ENCODE peak calls at places on chromosome 1, in seven cellular contexts. U, G, Z, L, D, P and T are unnamed samples.

GRCh38 chr1:41547336-41547735 is 62.9 kb upstream of the EDN2 start:
- DNase-seq in L (no peak), U (no peak), P (no peak), Z (no peak), D (no peak), G (no peak), T (no peak)

GRCh38 chr1:84853743-84854721 is 39.0 kb downstream of the LPAR3 start:
- DNase-seq in U (no peak), G (peak; percentile 31), P (no peak), Z (peak; percentile 91), D (no peak), L (no peak), T (no peak)

GRCh38 chr1:209808059-209808494 is 2.1 kb upstream of the IRF6 start:
- DNase-seq in P (peak; percentile 84), Z (peak; percentile 97), D (peak; percentile 40), L (peak; percentile 82), U (peak; percentile 71), G (peak; percentile 21), T (peak; percentile 93)

GRCh38 chr1:21864730-21865129 is 52.7 kb downstream of the LDLRAD2 start:
- DNase-seq in D (no peak), Z (no peak), P (no peak), L (no peak), G (no peak), U (no peak), T (no peak)

GRCh38 chr1:69404486-69404885 is 163.2 kb upstream of the LRRC7 start:
- DNase-seq in Z (no peak), U (no peak), P (no peak), D (no peak), G (no peak), L (no peak), T (no peak)

GRCh38 chr1:115558275-115558674 is 83.5 kb upstream of the VANGL1 start:
- DNase-seq in Z (no peak), G (no peak), L (no peak), U (no peak), D (no peak), P (no peak), T (no peak)

GRCh38 chr1:39490596-39491145 is 765 bp upstream of the BMP8A start:
- DNase-seq in D (no peak), L (no peak), Z (no peak), U (no peak), P (no peak), G (no peak), T (no peak)

GRCh38 chr1:87508247-87508646 is 179.6 kb downstream of the LMO4 start:
- DNase-seq in L (no peak), D (no peak), U (no peak), G (no peak), P (no peak), Z (peak; percentile 47), T (no peak)

GRCh38 chr1:116569776-116570357 is 959 bp downstream of the CD58 start:
- DNase-seq in G (no peak), D (no peak), L (no peak), Z (peak; percentile 17), P (no peak), U (peak; percentile 54), T (no peak)

GRCh38 chr1:235503333-235504121 is 725 bp downstream of the B3GALNT2 start:
- DNase-seq in Z (peak; percentile 46), D (no peak), L (peak; percentile 55), U (peak; percentile 66), P (peak; percentile 77), G (peak; percentile 30), T (peak; percentile 61)

GRCh38 chr1:21229246-21230000 is 52.7 kb upstream of the EIF4G3 start:
- DNase-seq in G (no peak), Z (peak; percentile 78), L (no peak), U (no peak), D (no peak), P (no peak), T (no peak)

GRCh38 chr1:234608720-234609527 is 1.1 kb downstream of the IRF2BP2 start:
- DNase-seq in Z (peak; percentile 42), U (peak; percentile 50), G (peak; percentile 41), L (no peak), D (no peak), P (peak; percentile 55), T (peak; percentile 61)

GRCh38 chr1:171985639-171986038 is 144.3 kb downstream of the DNM3 start:
- DNase-seq in G (peak; percentile 26), Z (no peak), D (no peak), L (peak; percentile 17), P (peak; percentile 38), U (no peak), T (peak; percentile 18)
- TF ChIP-seq CTCF in G (peak; percentile 39), Z (peak; percentile 22), D (peak; percentile 34), L (peak; percentile 49), P (no peak), U (no peak), T (peak; percentile 57)

GRCh38 chr1:36398370-36398977 is 766 bp upstream of the LSM10 start:
- DNase-seq in D (no peak), L (no peak), U (no peak), G (no peak), Z (no peak), P (no peak), T (no peak)
- H3K4me3 ChIP-seq in D (no peak overlapping the region), L (no peak overlapping the region), U (peak overlapping the region; percentile 99), G (peak overlapping the region; percentile 85), Z (no peak overlapping the region), P (no peak overlapping the region), T (no peak overlapping the region)

GRCh38 chr1:153833171-153833570 is 58.0 kb downstream of the SLC27A3 start:
- DNase-seq in P (no peak), L (no peak), D (no peak), U (no peak), G (no peak), Z (no peak), T (no peak)

GRCh38 chr1:153832293-153832692 is 57.1 kb downstream of the SLC27A3 start:
- DNase-seq in P (no peak), G (no peak), Z (no peak), U (no peak), L (no peak), D (no peak), T (no peak)

GRCh38 chr1:153827168-153827964 is 52.2 kb downstream of the SLC27A3 start:
- DNase-seq in P (no peak), Z (no peak), U (no peak), G (no peak), L (no peak), D (no peak), T (no peak)
- TF ChIP-seq CTCF in P (no peak), Z (peak; percentile 9), U (no peak), G (peak; percentile 44), L (peak; percentile 35), D (peak; percentile 23), T (peak; percentile 36)

GRCh38 chr1:222455188-222455879 is 92.6 kb downstream of the HHIPL2 start:
- DNase-seq in U (peak; percentile 84), P (peak; percentile 86), G (peak; percentile 87), L (peak; percentile 68), Z (peak; percentile 89), D (peak; percentile 76), T (peak; percentile 83)
- H3K4me3 ChIP-seq in U (peak overlapping the region; percentile 27), P (no peak overlapping the region), G (peak overlapping the region; percentile 8), L (peak overlapping the region; percentile 3), Z (peak overlapping the region; percentile 42), D (no peak overlapping the region), T (peak overlapping the region; percentile 47)

GRCh38 chr1:215710340-215710971 is 143.4 kb downstream of the KCTD3 start:
- DNase-seq in U (no peak), D (peak; percentile 1), Z (peak; percentile 78), L (peak; percentile 38), P (peak; percentile 88), G (peak; percentile 77), T (peak; percentile 65)
- TF ChIP-seq CTCF in U (peak; percentile 15), D (peak; percentile 44), Z (peak; percentile 82), L (peak; percentile 79), P (peak; percentile 53), G (peak; percentile 89), T (peak; percentile 89)

DNA sequence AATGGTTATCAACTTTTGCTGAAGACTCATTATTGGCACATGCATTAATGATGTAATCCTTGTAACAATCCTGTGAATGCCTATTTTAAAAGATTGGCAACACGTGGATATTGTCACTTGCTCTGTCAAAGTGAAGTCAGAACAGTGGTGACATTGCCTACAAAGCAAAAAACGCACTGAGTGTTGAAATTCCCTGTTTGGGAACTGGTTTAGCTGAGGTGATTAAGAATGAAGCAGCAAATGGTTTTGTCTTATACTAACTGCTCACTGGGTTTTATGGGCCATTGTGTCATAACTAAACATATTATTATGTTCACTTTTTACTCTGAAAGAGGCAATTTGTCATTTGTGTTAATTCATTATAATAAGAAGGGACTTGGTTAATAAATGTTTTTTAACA is 11.3 kb downstream of the OR14A16 start:
- DNase-seq in U (no peak), Z (no peak), P (no peak), L (no peak), D (no peak), G (no peak), T (no peak)
- H3K4me3 ChIP-seq in U (no peak overlapping the region), Z (no peak overlapping the region), P (no peak overlapping the region), L (no peak overlapping the region), D (no peak overlapping the region), G (no peak overlapping the region), T (no peak overlapping the region)

GRCh38 chr1:43969746-43970466 is at the start of gene DPH2:
- DNase-seq in D (peak; percentile 93), P (peak; percentile 97), U (peak; percentile 97), G (peak; percentile 98), Z (peak; percentile 96), L (peak; percentile 96), T (peak; percentile 94)
- TF ChIP-seq CTCF in D (peak; percentile 14), P (no peak), U (no peak), G (no peak), Z (no peak), L (peak; percentile 26), T (no peak)

GRCh38 chr1:178263341-178263740 is 169.4 kb downstream of the RASAL2 start:
- DNase-seq in P (peak; percentile 12), G (no peak), Z (no peak), L (no peak), D (no peak), U (no peak), T (no peak)
- H3K4me3 ChIP-seq in P (no peak overlapping the region), G (no peak overlapping the region), Z (no peak overlapping the region), L (no peak overlapping the region), D (no peak overlapping the region), U (no peak overlapping the region), T (no peak overlapping the region)